ENCODE peak calls at places on chromosomes 6 and 20, in six cellular contexts. One of them, this sample, is unnamed.

GRCh38 chr6:133956413-133957049 is 3.5 kb downstream of the TBPL1 start:
- DNase-seq in fibroblast of lung: no peak
- DNase-seq in CD8-positive, alpha-beta T cell: no peak
- DNase-seq in lower lobe of right lung: no peak
- DNase-seq in psoas muscle: no peak
- DNase-seq in A673: no peak
- DNase-seq in this sample: no peak

GRCh38 chr6:167409078-167409477 is 84.2 kb downstream of the TTLL2 start:
- DNase-seq in lower lobe of right lung: no peak
- DNase-seq in psoas muscle: no peak
- DNase-seq in fibroblast of lung: no peak
- DNase-seq in CD8-positive, alpha-beta T cell: no peak
- DNase-seq in A673: no peak
- DNase-seq in this sample: no peak

GRCh38 chr20:16575390-16576140 is 2.3 kb upstream of the KIF16B start:
- DNase-seq in psoas muscle: no peak
- DNase-seq in A673: no peak
- DNase-seq in fibroblast of lung: no peak
- DNase-seq in CD8-positive, alpha-beta T cell: no peak
- DNase-seq in lower lobe of right lung: peak; percentile 20
- DNase-seq in this sample: no peak

GRCh38 chr6:142644866-142645265 is 300.1 kb downstream of the HIVEP2 start:
- DNase-seq in CD8-positive, alpha-beta T cell: no peak
- DNase-seq in A673: no peak
- DNase-seq in fibroblast of lung: no peak
- DNase-seq in psoas muscle: no peak
- DNase-seq in lower lobe of right lung: no peak
- DNase-seq in this sample: no peak

GRCh38 chr6:54467384-54467783 is 159.1 kb downstream of the TINAG start:
- DNase-seq in psoas muscle: no peak
- DNase-seq in lower lobe of right lung: no peak
- DNase-seq in fibroblast of lung: peak; percentile 6
- DNase-seq in A673: no peak
- DNase-seq in CD8-positive, alpha-beta T cell: no peak
- DNase-seq in this sample: no peak

GRCh38 chr6:105493776-105494175 is 90.9 kb upstream of the PREP start:
- DNase-seq in CD8-positive, alpha-beta T cell: no peak
- DNase-seq in fibroblast of lung: no peak
- DNase-seq in lower lobe of right lung: no peak
- DNase-seq in A673: no peak
- DNase-seq in psoas muscle: no peak
- DNase-seq in this sample: no peak

GRCh38 chr20:25000268-25000801 is 7.8 kb upstream of the APMAP start:
- DNase-seq in CD8-positive, alpha-beta T cell: no peak
- DNase-seq in lower lobe of right lung: peak; percentile 84
- DNase-seq in psoas muscle: peak; percentile 80
- DNase-seq in A673: no peak
- DNase-seq in fibroblast of lung: peak; percentile 75
- DNase-seq in this sample: no peak

GRCh38 chr6:21845018-21845417 is 251.5 kb downstream of the SOX4 start:
- DNase-seq in fibroblast of lung: no peak
- DNase-seq in CD8-positive, alpha-beta T cell: no peak
- DNase-seq in A673: no peak
- DNase-seq in psoas muscle: no peak
- DNase-seq in lower lobe of right lung: no peak
- DNase-seq in this sample: no peak

DNA sequence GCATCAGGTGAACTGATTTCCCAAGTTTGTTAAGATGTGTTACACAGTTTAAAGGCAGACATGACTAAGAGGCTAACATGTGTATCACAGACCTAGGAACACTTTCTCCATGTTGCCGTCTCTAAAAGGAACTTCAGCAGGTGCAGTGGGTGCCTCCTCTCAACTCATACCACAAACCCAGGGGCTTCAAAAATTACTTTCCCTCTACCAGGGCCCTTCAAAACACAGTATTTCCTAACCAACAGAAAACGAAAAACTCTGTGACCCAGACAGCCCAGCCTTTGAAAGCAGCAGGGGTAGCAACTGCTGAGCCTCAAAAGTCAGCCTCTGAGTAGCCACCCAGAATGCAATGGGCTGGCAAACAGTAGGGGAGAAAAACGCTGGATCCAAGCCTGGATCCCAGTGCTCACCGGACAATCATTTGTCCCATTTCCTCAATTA is 28.5 kb downstream of the B4GALT5 start:
- DNase-seq in lower lobe of right lung: no peak
- DNase-seq in A673: peak; percentile 70
- DNase-seq in psoas muscle: no peak
- DNase-seq in CD8-positive, alpha-beta T cell: no peak
- DNase-seq in fibroblast of lung: no peak
- DNase-seq in this sample: no peak
- H3K27ac ChIP-seq in lower lobe of right lung: no peak overlapping the region
- H3K27ac ChIP-seq in A673: peak overlapping the region; percentile 87
- H3K27ac ChIP-seq in psoas muscle: peak overlapping the region; percentile 69
- H3K27ac ChIP-seq in CD8-positive, alpha-beta T cell: no peak overlapping the region
- H3K27ac ChIP-seq in fibroblast of lung: no peak overlapping the region
- H3K27ac ChIP-seq in this sample: peak overlapping the region; percentile 96

GRCh38 chr6:125743604-125744003 is 5.8 kb upstream of the HEY2 start:
- DNase-seq in lower lobe of right lung: no peak
- DNase-seq in CD8-positive, alpha-beta T cell: no peak
- DNase-seq in psoas muscle: no peak
- DNase-seq in fibroblast of lung: no peak
- DNase-seq in A673: no peak
- DNase-seq in this sample: no peak
- H3K27ac ChIP-seq in lower lobe of right lung: no peak overlapping the region
- H3K27ac ChIP-seq in CD8-positive, alpha-beta T cell: no peak overlapping the region
- H3K27ac ChIP-seq in psoas muscle: peak overlapping the region; percentile 98
- H3K27ac ChIP-seq in fibroblast of lung: no peak overlapping the region
- H3K27ac ChIP-seq in A673: no peak overlapping the region
- H3K27ac ChIP-seq in this sample: no peak overlapping the region

DNA sequence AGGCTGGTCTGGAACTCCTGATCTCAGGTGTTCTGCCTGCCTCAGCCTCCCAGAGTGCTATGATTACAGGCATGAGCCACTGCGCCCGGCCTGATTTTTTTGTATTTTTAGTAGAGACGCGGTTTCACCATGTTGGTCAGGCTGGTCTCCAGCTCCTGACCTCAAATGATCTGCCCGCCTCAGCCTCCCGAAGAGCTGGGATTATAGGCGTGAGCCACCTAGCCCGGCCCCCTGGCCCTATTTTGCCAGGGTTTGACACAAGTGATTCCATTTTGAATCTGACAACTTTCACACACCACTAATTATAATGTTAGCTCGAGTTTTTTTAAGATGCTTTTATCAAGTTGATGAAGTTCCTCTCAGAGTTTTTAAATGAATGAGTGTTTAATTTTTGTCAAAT is 25.6 kb downstream of the TTLL9 start:
- DNase-seq in lower lobe of right lung: no peak
- DNase-seq in psoas muscle: no peak
- DNase-seq in fibroblast of lung: no peak
- DNase-seq in A673: no peak
- DNase-seq in CD8-positive, alpha-beta T cell: no peak
- DNase-seq in this sample: no peak
- H3K27ac ChIP-seq in lower lobe of right lung: no peak overlapping the region
- H3K27ac ChIP-seq in psoas muscle: no peak overlapping the region
- H3K27ac ChIP-seq in fibroblast of lung: no peak overlapping the region
- H3K27ac ChIP-seq in A673: no peak overlapping the region
- H3K27ac ChIP-seq in CD8-positive, alpha-beta T cell: no peak overlapping the region
- H3K27ac ChIP-seq in this sample: no peak overlapping the region

DNA sequence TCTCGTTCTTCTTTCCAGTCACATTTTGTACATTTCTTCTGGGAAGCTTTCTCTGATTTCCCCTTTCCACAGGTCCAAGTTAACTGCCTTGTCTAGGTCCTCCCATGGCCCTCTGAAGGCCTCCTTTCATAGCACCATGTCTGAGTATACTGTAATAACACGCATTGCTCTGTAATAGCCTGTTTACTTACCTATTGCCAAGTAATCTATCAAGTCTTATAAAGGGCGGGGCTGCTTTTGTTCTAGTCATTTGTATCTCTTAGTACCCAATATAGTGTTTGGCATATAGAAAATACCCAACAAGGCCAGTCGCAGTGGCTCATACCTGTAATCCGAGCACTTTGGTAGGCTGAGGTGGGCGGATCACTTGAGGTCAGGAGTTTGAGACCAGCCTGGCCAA is 17.9 kb downstream of the PTPN1 start:
- DNase-seq in A673: no peak
- DNase-seq in CD8-positive, alpha-beta T cell: no peak
- DNase-seq in psoas muscle: no peak
- DNase-seq in lower lobe of right lung: no peak
- DNase-seq in fibroblast of lung: no peak
- DNase-seq in this sample: no peak
- H3K27ac ChIP-seq in A673: no peak overlapping the region
- H3K27ac ChIP-seq in CD8-positive, alpha-beta T cell: no peak overlapping the region
- H3K27ac ChIP-seq in psoas muscle: no peak overlapping the region
- H3K27ac ChIP-seq in lower lobe of right lung: no peak overlapping the region
- H3K27ac ChIP-seq in fibroblast of lung: no peak overlapping the region
- H3K27ac ChIP-seq in this sample: no peak overlapping the region

GRCh38 chr20:19835533-19836222 is 77.6 kb downstream of the RIN2 start:
- DNase-seq in CD8-positive, alpha-beta T cell: no peak
- DNase-seq in lower lobe of right lung: no peak
- DNase-seq in psoas muscle: no peak
- DNase-seq in A673: no peak
- DNase-seq in fibroblast of lung: no peak
- DNase-seq in this sample: no peak
- H3K27ac ChIP-seq in CD8-positive, alpha-beta T cell: no peak overlapping the region
- H3K27ac ChIP-seq in lower lobe of right lung: no peak overlapping the region
- H3K27ac ChIP-seq in psoas muscle: no peak overlapping the region
- H3K27ac ChIP-seq in A673: no peak overlapping the region
- H3K27ac ChIP-seq in fibroblast of lung: no peak overlapping the region
- H3K27ac ChIP-seq in this sample: no peak overlapping the region

GRCh38 chr6:43639984-43640800 is 4.6 kb downstream of the MAD2L1BP start:
- DNase-seq in CD8-positive, alpha-beta T cell: no peak
- DNase-seq in psoas muscle: no peak
- DNase-seq in A673: peak; percentile 84
- DNase-seq in fibroblast of lung: no peak
- DNase-seq in lower lobe of right lung: no peak
- DNase-seq in this sample: no peak
- H3K27ac ChIP-seq in CD8-positive, alpha-beta T cell: no peak overlapping the region
- H3K27ac ChIP-seq in psoas muscle: no peak overlapping the region
- H3K27ac ChIP-seq in A673: peak overlapping the region; percentile 66
- H3K27ac ChIP-seq in fibroblast of lung: no peak overlapping the region
- H3K27ac ChIP-seq in lower lobe of right lung: no peak overlapping the region
- H3K27ac ChIP-seq in this sample: no peak overlapping the region

GRCh38 chr20:33423141-33423834 is 20.3 kb downstream of the SNTA1 start:
- DNase-seq in psoas muscle: peak; percentile 95
- DNase-seq in fibroblast of lung: peak; percentile 81
- DNase-seq in lower lobe of right lung: no peak
- DNase-seq in A673: no peak
- DNase-seq in CD8-positive, alpha-beta T cell: no peak
- DNase-seq in this sample: no peak
- H3K27ac ChIP-seq in psoas muscle: peak overlapping the region; percentile 98
- H3K27ac ChIP-seq in fibroblast of lung: peak overlapping the region; percentile 84
- H3K27ac ChIP-seq in lower lobe of right lung: no peak overlapping the region
- H3K27ac ChIP-seq in A673: no peak overlapping the region
- H3K27ac ChIP-seq in CD8-positive, alpha-beta T cell: no peak overlapping the region
- H3K27ac ChIP-seq in this sample: no peak overlapping the region

GRCh38 chr6:32623693-32624092 is 13.5 kb upstream of the HLA-DQA1 start:
- DNase-seq in A673: no peak
- DNase-seq in psoas muscle: no peak
- DNase-seq in lower lobe of right lung: no peak
- DNase-seq in fibroblast of lung: no peak
- DNase-seq in CD8-positive, alpha-beta T cell: no peak
- DNase-seq in this sample: no peak

GRCh38 chr6:32624565-32624964 is 12.6 kb upstream of the HLA-DQA1 start:
- DNase-seq in A673: no peak
- DNase-seq in fibroblast of lung: no peak
- DNase-seq in CD8-positive, alpha-beta T cell: no peak
- DNase-seq in lower lobe of right lung: no peak
- DNase-seq in psoas muscle: no peak
- DNase-seq in this sample: no peak

GRCh38 chr6:32622545-32623401 is 14.4 kb upstream of the HLA-DQA1 start:
- DNase-seq in fibroblast of lung: peak; percentile 3
- DNase-seq in A673: peak; percentile 73
- DNase-seq in psoas muscle: peak; percentile 57
- DNase-seq in CD8-positive, alpha-beta T cell: peak; percentile 19
- DNase-seq in lower lobe of right lung: peak; percentile 37
- DNase-seq in this sample: no peak

GRCh38 chr6:32627249-32627648 is 10.0 kb upstream of the HLA-DQA1 start:
- DNase-seq in A673: no peak
- DNase-seq in CD8-positive, alpha-beta T cell: no peak
- DNase-seq in psoas muscle: no peak
- DNase-seq in fibroblast of lung: no peak
- DNase-seq in lower lobe of right lung: no peak
- DNase-seq in this sample: no peak

DNA sequence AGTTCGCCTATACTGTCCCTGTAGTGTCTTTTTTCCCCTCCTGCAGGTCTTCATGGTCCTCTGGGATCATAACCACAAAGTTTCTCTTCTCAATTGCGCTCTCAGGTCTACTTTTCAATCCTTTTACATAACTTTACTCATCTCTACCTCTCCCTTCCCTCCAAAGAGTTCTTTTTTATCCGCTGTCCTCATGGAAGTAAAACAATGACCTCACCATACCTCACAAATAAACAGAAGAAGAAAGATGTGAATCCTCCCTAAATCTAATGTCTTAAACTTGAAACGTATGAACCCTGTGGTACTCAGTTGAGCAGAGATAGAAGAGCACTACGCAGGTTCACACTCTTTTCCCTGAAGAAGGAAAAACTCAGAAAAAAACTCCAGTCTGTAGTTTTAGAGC is 12.1 kb upstream of the HLA-DQA1 start:
- DNase-seq in A673: no peak
- DNase-seq in fibroblast of lung: no peak
- DNase-seq in CD8-positive, alpha-beta T cell: no peak
- DNase-seq in psoas muscle: no peak
- DNase-seq in lower lobe of right lung: no peak
- DNase-seq in this sample: no peak
- H3K27ac ChIP-seq in A673: no peak overlapping the region
- H3K27ac ChIP-seq in fibroblast of lung: no peak overlapping the region
- H3K27ac ChIP-seq in CD8-positive, alpha-beta T cell: no peak overlapping the region
- H3K27ac ChIP-seq in psoas muscle: no peak overlapping the region
- H3K27ac ChIP-seq in lower lobe of right lung: no peak overlapping the region
- H3K27ac ChIP-seq in this sample: no peak overlapping the region

GRCh38 chr6:10582774-10583508 is 61.8 kb downstream of the GCNT2 start:
- DNase-seq in psoas muscle: no peak
- DNase-seq in A673: no peak
- DNase-seq in lower lobe of right lung: no peak
- DNase-seq in fibroblast of lung: no peak
- DNase-seq in CD8-positive, alpha-beta T cell: no peak
- DNase-seq in this sample: no peak

GRCh38 chr6:10585232-10585887 is 64.2 kb downstream of the GCNT2 start:
- DNase-seq in fibroblast of lung: peak; percentile 48
- DNase-seq in A673: peak; percentile 39
- DNase-seq in psoas muscle: no peak
- DNase-seq in lower lobe of right lung: no peak
- DNase-seq in CD8-positive, alpha-beta T cell: no peak
- DNase-seq in this sample: no peak

GRCh38 chr6:10584607-10585006 is 63.5 kb downstream of the GCNT2 start:
- DNase-seq in A673: no peak
- DNase-seq in CD8-positive, alpha-beta T cell: no peak
- DNase-seq in fibroblast of lung: no peak
- DNase-seq in psoas muscle: no peak
- DNase-seq in lower lobe of right lung: no peak
- DNase-seq in this sample: no peak

GRCh38 chr6:10586302-10586701 is 65.2 kb downstream of the GCNT2 start:
- DNase-seq in fibroblast of lung: peak; percentile 48
- DNase-seq in lower lobe of right lung: no peak
- DNase-seq in psoas muscle: no peak
- DNase-seq in A673: no peak
- DNase-seq in CD8-positive, alpha-beta T cell: no peak
- DNase-seq in this sample: no peak

DNA sequence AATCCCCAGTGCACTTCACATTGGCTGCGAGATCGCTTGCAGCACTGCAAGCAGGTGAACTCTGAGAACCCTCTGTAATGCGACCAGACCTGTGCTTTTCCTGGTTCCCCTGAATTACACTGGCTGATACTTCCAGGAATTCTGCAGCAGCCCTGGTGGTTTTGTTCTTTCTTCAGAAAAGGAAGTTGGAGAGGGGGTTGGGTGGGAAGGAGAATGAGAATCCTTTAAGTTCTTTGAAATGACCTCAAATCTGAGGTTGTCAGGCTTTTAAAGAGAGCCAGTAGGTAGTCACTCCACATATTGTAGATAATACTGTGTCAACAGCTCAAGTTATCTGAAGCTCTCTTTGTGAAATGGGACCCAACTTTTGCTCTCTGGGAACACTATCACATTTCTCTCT is 62.4 kb downstream of the GCNT2 start:
- DNase-seq in A673: no peak
- DNase-seq in fibroblast of lung: no peak
- DNase-seq in lower lobe of right lung: no peak
- DNase-seq in psoas muscle: no peak
- DNase-seq in CD8-positive, alpha-beta T cell: no peak
- DNase-seq in this sample: no peak
- H3K27ac ChIP-seq in A673: no peak overlapping the region
- H3K27ac ChIP-seq in fibroblast of lung: no peak overlapping the region
- H3K27ac ChIP-seq in lower lobe of right lung: no peak overlapping the region
- H3K27ac ChIP-seq in psoas muscle: no peak overlapping the region
- H3K27ac ChIP-seq in CD8-positive, alpha-beta T cell: no peak overlapping the region
- H3K27ac ChIP-seq in this sample: no peak overlapping the region

This sample was measured in SK-N-MC.